ENCODE peak calls at places on chromosomes 2 and 18, in six cellular contexts. Q is neural progenitor cell; R is tibial artery; Y is CD8-positive, alpha-beta T cell; V is upper lobe of right lung; W is vagina. A is an unnamed sample. For H3K9me3, the result is how much of the 10 kb centered on the place peaks cover.

GRCh38 chr2:85545780-85546240 is 6.8 kb downstream of the MAT2A start:
- DNase-seq in R (no peak), Y (no peak), Q (no peak), V (no peak), W (no peak), A (no peak)

GRCh38 chr2:186984966-186985365 is 136.0 kb upstream of the ZSWIM2 start:
- DNase-seq in W (no peak), Y (no peak), V (no peak), Q (no peak), R (no peak), A (no peak)

GRCh38 chr2:201860541-201861154 is 54.3 kb downstream of the CDK15 start:
- DNase-seq in W (no peak), Q (peak), V (no peak), Y (peak), R (peak), A (no peak)

GRCh38 chr2:51903728-51904127 is 871.8 kb upstream of the NRXN1 start:
- DNase-seq in Y (no peak), Q (no peak), W (no peak), V (no peak), R (no peak), A (no peak)

GRCh38 chr2:227125506-227125905 is 38.5 kb downstream of the COL4A4 start:
- DNase-seq in W (no peak), V (no peak), Y (no peak), R (no peak), Q (peak), A (no peak)

GRCh38 chr2:239443666-239444567 is 43.1 kb upstream of the HDAC4 start:
- DNase-seq in V (no peak), W (peak), Y (no peak), Q (no peak), R (no peak), A (no peak)

GRCh38 chr18:76874643-76875389 is 52.5 kb downstream of the ZNF236 start:
- DNase-seq in Y (no peak), W (no peak), R (no peak), Q (peak), V (no peak), A (no peak)

GRCh38 chr2:14551069-14551468 is 81.4 kb upstream of the LRATD1 start:
- DNase-seq in Y (no peak), Q (no peak), R (no peak), W (no peak), V (no peak), A (no peak)

GRCh38 chr18:48003426-48004349 is 73.2 kb upstream of the SMAD2 start:
- DNase-seq in V (no peak), R (no peak), W (no peak), Q (no peak), Y (no peak), A (no peak)

GRCh38 chr2:29295843-29296242 is 180.6 kb downstream of the CLIP4 start:
- DNase-seq in R (no peak), Q (peak), W (no peak), V (peak), Y (no peak), A (no peak)

GRCh38 chr18:13369756-13370510 is 151.4 kb downstream of the LDLRAD4 start:
- DNase-seq in Q (no peak), V (no peak), Y (no peak), R (no peak), W (no peak), A (no peak)

GRCh38 chr2:212928681-212929080 is 222.7 kb downstream of the IKZF2 start:
- DNase-seq in Q (peak), R (no peak), W (no peak), V (no peak), Y (no peak), A (no peak)

DNA sequence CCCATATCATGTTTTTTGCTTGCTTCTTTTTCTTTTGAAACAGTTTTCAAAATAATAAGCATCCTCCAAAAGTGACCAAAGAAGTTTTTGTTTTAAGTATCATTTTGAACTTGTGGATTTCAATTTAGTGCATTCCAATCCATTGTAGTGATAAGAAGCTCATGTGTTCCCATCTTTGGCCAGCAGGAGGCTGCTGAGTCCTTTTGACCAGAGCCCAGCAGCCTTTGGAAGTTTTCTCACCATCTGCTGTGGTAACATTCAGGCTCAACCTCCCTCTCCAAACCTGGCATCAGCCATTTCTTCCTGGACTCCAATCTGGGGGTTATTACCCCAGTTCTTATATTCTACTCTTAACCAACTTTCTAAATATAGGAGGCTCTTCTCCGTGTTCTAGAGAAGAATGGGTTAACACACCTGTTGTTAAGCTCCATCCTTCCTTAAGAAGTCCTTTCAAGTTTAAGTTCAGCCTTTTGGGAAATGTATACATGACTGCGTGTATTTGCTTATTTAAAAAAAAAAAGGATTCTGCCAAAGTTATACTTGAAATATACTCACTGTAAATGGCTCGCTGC is 39.0 kb upstream of the MAL start:
- DNase-seq in Y (peak), R (no peak), W (peak), V (no peak), Q (peak), A (no peak)
- H3K9me3 ChIP-seq in Y (under half), R (under half), W (under half), V (under half), Q (under half), A (under half)

DNA sequence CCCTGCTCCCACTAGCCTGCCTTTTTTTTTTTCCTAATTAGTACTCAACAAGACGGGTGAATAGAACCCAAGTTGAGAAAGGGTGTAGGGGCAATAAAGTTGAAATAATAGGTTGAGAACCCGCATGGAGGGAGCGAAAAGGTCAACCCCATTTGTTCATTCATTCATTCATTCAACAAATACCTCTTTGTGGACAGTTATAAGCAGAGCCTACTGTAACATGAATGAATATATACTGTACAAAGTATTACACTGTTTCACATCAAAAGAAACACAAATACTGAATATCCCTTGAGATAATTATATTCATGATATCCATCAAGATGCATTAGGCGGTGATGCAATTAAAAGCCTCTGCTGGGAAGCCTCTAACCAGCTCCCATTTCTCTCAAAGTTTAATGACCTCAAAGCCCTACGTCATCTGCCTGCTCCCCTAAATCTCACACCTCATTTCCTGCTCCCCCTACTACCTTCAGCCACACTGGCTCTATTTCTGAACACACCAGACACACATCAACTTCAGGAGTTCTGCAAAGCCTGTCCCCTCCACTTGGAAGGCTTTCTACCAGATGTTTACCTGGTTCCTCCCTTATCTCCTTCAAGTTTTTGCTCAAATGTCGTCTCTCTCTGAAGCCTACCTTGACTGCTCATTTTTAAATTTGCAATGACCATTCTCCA is 1.4 kb upstream of the NBAS start:
- DNase-seq in R (no peak), Q (no peak), V (no peak), W (no peak), Y (no peak), A (no peak)
- H3K4me3 ChIP-seq in R (no peak), Q (peak), V (no peak), W (no peak), Y (peak), A (no peak)

GRCh38 chr2:170408461-170409163 is 230.7 kb downstream of the MYO3B start:
- DNase-seq in R (no peak), W (no peak), Q (no peak), Y (no peak), V (no peak), A (no peak)

GRCh38 chr2:170411660-170412059 is 233.7 kb downstream of the MYO3B start:
- DNase-seq in W (no peak), Y (no peak), Q (no peak), V (no peak), R (no peak), A (no peak)

GRCh38 chr2:170404846-170405245 is 226.9 kb downstream of the MYO3B start:
- DNase-seq in V (no peak), R (no peak), W (no peak), Y (no peak), Q (no peak), A (no peak)

GRCh38 chr2:170405326-170405725 is 227.4 kb downstream of the MYO3B start:
- DNase-seq in R (no peak), Y (no peak), V (no peak), W (no peak), Q (no peak), A (no peak)

GRCh38 chr2:170409164-170409535 is 231.2 kb downstream of the MYO3B start:
- DNase-seq in Q (peak), Y (peak), W (no peak), R (peak), V (no peak), A (peak)
- TF ChIP-seq CTCF in Q (peak), Y (peak), W (peak), R (peak), V (peak), A (peak)

DNA sequence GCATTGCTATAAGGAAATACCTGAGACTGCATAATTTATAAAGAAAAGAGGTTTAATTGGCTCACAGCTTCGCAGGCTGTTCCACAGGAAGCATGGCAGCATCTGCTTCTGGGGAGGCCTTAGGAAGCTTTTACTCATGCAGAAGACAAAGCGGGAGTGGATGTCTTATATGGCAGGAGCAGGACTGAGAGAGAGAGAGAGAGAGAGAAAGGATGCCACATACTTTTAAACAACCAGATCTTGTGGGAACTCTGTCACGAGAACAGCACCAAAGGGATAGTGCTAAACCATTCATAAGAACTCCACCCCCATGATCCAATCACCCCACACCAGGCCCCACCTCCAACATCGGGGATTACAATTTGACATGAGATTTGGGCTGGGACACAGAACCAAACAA is 8.8 kb downstream of the IL1B start:
- DNase-seq in Y (no peak), R (no peak), W (no peak), V (no peak), Q (no peak), A (no peak)
- H3K9me3 ChIP-seq in Y (under half), R (under half), W (under half), V (under half), Q (under half), A (under half)

DNA sequence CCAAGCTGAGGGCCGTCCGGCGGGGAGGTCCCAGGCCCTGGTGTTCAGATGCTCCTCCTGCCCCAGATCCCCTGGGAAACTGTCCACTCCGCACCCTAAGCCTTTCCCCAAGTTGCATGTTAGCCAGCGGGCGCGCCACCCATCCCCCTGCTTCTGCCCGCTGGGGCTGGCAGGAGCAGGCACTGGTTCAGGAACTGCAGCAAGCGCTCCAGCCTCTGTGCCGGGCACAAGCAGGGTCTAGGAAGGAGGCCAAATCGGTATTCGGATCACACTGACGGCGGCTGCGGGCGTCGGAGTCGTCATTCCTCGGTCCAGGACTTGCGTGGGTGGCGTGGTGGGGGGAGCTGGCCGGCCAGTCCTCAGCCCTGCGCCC is 53.7 kb downstream of the FAM168B start:
- DNase-seq in Y (no peak), V (peak), W (no peak), R (no peak), Q (no peak), A (peak)
- H3K4me3 ChIP-seq in Y (peak), V (no peak), W (peak), R (no peak), Q (no peak), A (no peak)